ENCODE peak calls at places on chromosomes 6 and 20, in four cellular contexts. R is IMR-90, M is mesenchymal stem cell, F is neuronal stem cell. A is an unnamed sample.

GRCh38 chr20:32970973-32971300 is 33.3 kb downstream of the SUN5 start:
- DNase-seq in R (no peak), M (no peak), F (no peak), A (peak; percentile 21)

GRCh38 chr6:145148392-145149175 is 586.7 kb downstream of the EPM2A start:
- DNase-seq in R (peak; percentile 63), M (peak; percentile 74), F (no peak), A (no peak)

GRCh38 chr6:164247106-164247505 is 832.6 kb downstream of the QKI start:
- DNase-seq in R (no peak), M (no peak), F (peak; percentile 32), A (no peak)

GRCh38 chr6:116764961-116765841 is at the start of gene FAM162B:
- DNase-seq in R (peak; percentile 32), M (peak; percentile 44), F (peak; percentile 40), A (peak; percentile 79)

GRCh38 chr6:1796706-1797529 is 187.2 kb downstream of the FOXC1 start:
- DNase-seq in R (peak; percentile 72), M (no peak), F (no peak), A (no peak)

GRCh38 chr20:53829086-53829703 is 235.6 kb upstream of the ZNF217 start:
- DNase-seq in R (peak; percentile 97), M (peak; percentile 95), F (no peak), A (no peak)

GRCh38 chr20:17622086-17622850 is 52.4 kb downstream of the DSTN start:
- DNase-seq in R (no peak), M (no peak), F (no peak), A (no peak)

GRCh38 chr6:94144807-94145206 is 725.4 kb upstream of the EPHA7 start:
- DNase-seq in R (no peak), M (no peak), F (no peak), A (no peak)

GRCh38 chr6:39646751-39647420 is 78.3 kb downstream of the KIF6 start:
- DNase-seq in R (no peak), M (no peak), F (no peak), A (no peak)

GRCh38 chr6:140203611-140204553 is 829.4 kb upstream of the CITED2 start:
- DNase-seq in R (peak; percentile 79), M (peak; percentile 90), F (no peak), A (no peak)

GRCh38 chr6:33288141-33288941 is 698 bp downstream of the WDR46 start:
- DNase-seq in R (no peak), M (no peak), F (no peak), A (no peak)

GRCh38 chr6:149452062-149452939 is 32.5 kb downstream of the ZC3H12D start:
- DNase-seq in R (no peak), M (no peak), F (no peak), A (no peak)

GRCh38 chr6:11769816-11770545 is 8.6 kb downstream of the ADTRP start:
- DNase-seq in R (no peak), M (no peak), F (no peak), A (peak; percentile 67)

GRCh38 chr6:28209753-28210535 is 15.1 kb upstream of the ZSCAN9 start:
- DNase-seq in R (no peak), M (no peak), F (no peak), A (no peak)

GRCh38 chr6:28208180-28208659 is 16.9 kb upstream of the ZSCAN9 start:
- DNase-seq in R (no peak), M (peak; percentile 22), F (peak; percentile 20), A (peak; percentile 61)

GRCh38 chr6:28207244-28208179 is 17.6 kb upstream of the ZSCAN9 start:
- DNase-seq in R (peak; percentile 34), M (peak; percentile 53), F (peak; percentile 40), A (peak; percentile 75)

GRCh38 chr6:28205879-28206278 is 19.2 kb upstream of the ZSCAN9 start:
- DNase-seq in R (no peak), M (no peak), F (no peak), A (no peak)

DNA sequence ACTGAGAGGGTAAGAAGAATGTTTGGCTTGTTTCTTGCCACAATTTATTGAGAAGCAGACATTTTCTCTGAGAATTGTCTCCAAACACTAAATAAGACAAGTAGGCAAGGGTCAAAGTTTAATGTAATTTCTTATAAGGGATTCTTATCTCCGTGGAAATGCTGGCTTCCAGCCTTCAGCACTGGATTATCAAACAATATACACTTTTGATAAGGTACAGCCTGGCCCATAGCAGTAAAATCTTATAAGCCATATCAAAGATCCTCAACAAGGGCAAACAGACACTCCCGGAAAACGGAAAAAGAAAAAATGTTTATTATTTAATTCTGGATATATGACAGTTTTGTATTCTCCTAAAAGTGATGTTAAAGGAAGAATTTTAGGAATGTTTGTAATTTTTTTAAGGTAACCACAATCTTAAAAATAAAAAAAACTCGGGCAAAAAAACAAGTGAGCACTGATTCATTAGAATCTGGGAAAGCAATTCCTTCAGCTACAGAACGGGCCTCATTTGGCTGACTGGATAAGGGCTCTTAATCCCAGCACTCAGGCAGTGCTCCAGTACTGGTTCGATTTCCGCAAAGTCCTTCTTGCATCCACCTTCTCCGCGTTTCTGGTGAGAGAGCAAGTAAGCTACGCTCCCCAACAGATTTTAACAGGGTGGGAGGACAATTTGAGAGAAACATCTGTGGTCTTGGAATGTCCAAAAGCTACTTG is 18.4 kb upstream of the ZSCAN9 start:
- DNase-seq in R (peak; percentile 5), M (no peak), F (peak; percentile 15), A (peak; percentile 36)
- H2AFZ ChIP-seq in R (peak overlapping the region; percentile 28), M (no peak overlapping the region), F (peak overlapping the region; percentile 95), A (no peak overlapping the region)

GRCh38 chr6:29708432-29709177 is 14.6 kb upstream of the HLA-F start:
- DNase-seq in R (no peak), M (no peak), F (no peak), A (no peak)

GRCh38 chr6:29709178-29709576 is 14.1 kb upstream of the HLA-F start:
- DNase-seq in R (no peak), M (no peak), F (no peak), A (no peak)

GRCh38 chr6:29710281-29710941 is 12.8 kb upstream of the HLA-F start:
- DNase-seq in R (no peak), M (no peak), F (no peak), A (no peak)

GRCh38 chr6:29702519-29703103 is 20.6 kb upstream of the HLA-F start:
- DNase-seq in R (no peak), M (peak; percentile 24), F (peak; percentile 55), A (peak; percentile 92)

DNA sequence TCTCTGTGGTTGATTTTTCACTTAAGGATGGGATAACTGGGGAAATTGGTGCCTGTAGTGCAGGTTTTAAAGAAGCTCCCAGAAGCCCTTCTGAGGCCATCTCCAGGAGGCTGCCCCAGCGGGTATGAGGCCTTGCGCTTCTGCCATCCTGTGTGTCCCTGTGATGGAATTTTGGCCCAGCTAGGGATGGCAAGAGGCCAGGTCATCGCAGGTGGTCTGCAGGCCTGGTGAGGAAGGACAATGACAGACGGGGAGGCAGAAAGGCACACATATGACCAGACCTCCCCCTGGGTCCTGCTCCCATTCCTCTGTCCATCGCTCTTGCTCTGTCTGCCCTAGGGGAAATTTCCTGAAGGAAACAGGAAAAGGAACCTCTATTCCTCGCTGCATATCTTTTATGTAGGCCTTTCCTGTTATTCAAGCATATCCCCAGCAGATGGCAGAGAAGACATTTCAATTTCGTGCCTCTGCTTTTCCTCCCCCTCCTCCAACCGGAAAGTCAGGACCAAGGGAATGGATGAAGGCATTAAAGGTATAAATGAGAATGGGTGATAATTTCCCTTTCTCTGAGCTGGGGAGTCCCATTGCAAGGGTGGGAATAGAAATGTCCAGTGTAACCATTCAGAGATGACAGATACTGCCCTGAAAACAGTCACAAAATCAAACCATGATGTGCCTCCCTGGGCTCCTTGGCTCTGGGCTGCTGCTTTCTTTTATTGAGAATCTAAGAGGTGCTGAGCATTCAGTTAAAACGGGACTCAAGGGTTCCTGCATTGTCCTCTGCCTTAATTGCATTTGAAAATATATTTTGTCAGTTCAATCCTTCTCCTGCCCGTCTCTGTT is 17.6 kb upstream of the HLA-F start:
- DNase-seq in R (peak; percentile 53), M (peak; percentile 61), F (peak; percentile 31), A (peak; percentile 47)
- H3K4ac ChIP-seq in R (no peak overlapping the region), M (no peak overlapping the region), F (no peak overlapping the region), A (no peak overlapping the region)

GRCh38 chr6:142830807-142831206 is 114.2 kb downstream of the HIVEP2 start:
- DNase-seq in R (no peak), M (no peak), F (no peak), A (no peak)

GRCh38 chr6:142835787-142836186 is 109.2 kb downstream of the HIVEP2 start:
- DNase-seq in R (no peak), M (no peak), F (no peak), A (no peak)

GRCh38 chr6:142834853-142835252 is 110.1 kb downstream of the HIVEP2 start:
- DNase-seq in R (no peak), M (no peak), F (no peak), A (no peak)

GRCh38 chr6:142833798-142834197 is 111.2 kb downstream of the HIVEP2 start:
- DNase-seq in R (no peak), M (no peak), F (no peak), A (no peak)

DNA sequence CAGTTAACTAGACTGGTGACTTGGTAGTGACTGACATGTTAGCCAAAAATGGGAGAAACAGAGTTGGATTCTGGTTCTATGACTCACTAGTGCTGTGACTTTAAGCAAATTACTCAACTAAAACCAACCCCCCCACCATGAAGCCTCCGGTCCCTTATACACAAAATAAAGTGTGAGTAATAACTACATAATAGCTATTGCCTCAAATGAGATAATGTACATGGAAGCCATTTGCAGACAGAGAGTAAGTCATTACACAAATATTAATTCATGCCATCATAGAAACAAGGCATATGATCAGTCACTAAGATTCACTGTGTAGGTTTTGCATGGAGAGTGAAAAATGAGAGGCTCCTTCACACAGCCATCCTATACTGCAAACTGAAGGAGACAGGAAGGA is 111.9 kb downstream of the HIVEP2 start:
- DNase-seq in R (peak; percentile 98), M (peak; percentile 90), F (no peak), A (no peak)
- H2AFZ ChIP-seq in R (no peak overlapping the region), M (no peak overlapping the region), F (no peak overlapping the region), A (no peak overlapping the region)

DNA sequence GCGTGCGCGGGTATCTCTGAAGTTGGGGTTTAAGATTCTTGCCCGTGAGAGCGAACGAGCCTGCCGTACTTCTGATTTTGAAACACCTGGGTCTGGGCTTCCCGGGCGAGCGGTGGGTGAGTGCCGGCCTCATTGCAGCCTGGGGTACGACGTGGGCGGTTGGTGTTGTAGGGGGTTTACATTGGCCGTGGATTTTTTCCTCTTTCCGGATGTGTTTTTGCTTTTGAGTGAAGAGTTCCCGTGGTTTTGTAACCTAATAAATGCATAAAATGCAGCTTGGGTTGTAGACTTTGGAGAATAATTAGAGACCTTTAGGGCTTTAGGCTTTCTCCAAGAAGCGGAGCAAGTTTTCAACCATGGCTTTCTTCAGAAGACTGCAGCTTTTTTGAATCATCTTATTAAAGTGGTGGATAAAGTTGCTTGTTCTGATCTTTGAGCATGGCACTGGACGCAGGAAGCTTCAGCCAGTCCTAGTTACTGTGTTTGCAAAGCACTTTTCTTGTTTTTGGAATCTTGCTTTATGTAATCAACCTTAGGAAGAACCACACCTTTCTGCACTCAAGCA is 314 bp downstream of the FARS2 start:
- DNase-seq in R (no peak), M (no peak), F (no peak), A (no peak)
- H3K4ac ChIP-seq in R (peak overlapping the region; percentile 47), M (no peak overlapping the region), F (no peak overlapping the region), A (no peak overlapping the region)

A was measured in H9.